ENCODE peak calls at places on chromosomes 7 and 10, in nine cellular contexts. F, P, E, X, O, S, G, J and C are unnamed samples. For H3K4me1, the result is how much of the 10 kb centered on the place peaks cover.

GRCh38 chr7:89994483-89994882 is 159.8 kb upstream of the STEAP1 start:
- DNase-seq in E (no peak), F (no peak), O (no peak), J (no peak), G (no peak), P (peak), S (no peak), X (no peak), C (no peak)

GRCh38 chr7:1059200-1060091 is 15.1 kb downstream of the GPR146 start:
- DNase-seq in P (peak), G (peak), E (no peak), S (peak), X (no peak), J (no peak), F (peak), O (peak), C (peak)

GRCh38 chr10:4902571-4903011 is 60.6 kb upstream of the AKR1C1 start:
- DNase-seq in J (no peak), X (peak), E (no peak), O (no peak), S (no peak), F (no peak), P (peak), G (no peak), C (no peak)

GRCh38 chr7:108030536-108030935 is 27.6 kb upstream of the LAMB1 start:
- DNase-seq in O (no peak), X (peak), E (no peak), J (peak), F (no peak), P (peak), S (no peak), G (no peak), C (no peak)

GRCh38 chr10:102994551-102995295 is 76.6 kb downstream of the CNNM2 start:
- DNase-seq in X (no peak), S (no peak), G (no peak), O (no peak), P (no peak), E (no peak), F (no peak), J (no peak), C (no peak)

GRCh38 chr7:77811895-77812685 is 13.5 kb downstream of the PHTF2 start:
- DNase-seq in S (peak), G (no peak), F (no peak), J (peak), O (no peak), X (peak), E (peak), P (peak), C (no peak)

GRCh38 chr10:102675887-102676616 is 31.8 kb downstream of the TRIM8 start:
- DNase-seq in E (peak), J (peak), P (peak), S (no peak), F (no peak), O (peak), G (no peak), X (peak), C (no peak)

GRCh38 chr7:5234852-5235831 is 45.1 kb downstream of the WIPI2 start:
- DNase-seq in J (peak), O (no peak), E (peak), G (no peak), F (no peak), X (peak), S (no peak), P (peak), C (peak)

GRCh38 chr10:13503745-13504463 is 24.9 kb downstream of the BEND7 start:
- DNase-seq in S (no peak), F (no peak), O (no peak), J (peak), E (peak), P (peak), G (no peak), X (peak), C (no peak)

GRCh38 chr10:111956841-111957240 is 226.7 kb downstream of the GPAM start:
- DNase-seq in X (no peak), S (no peak), J (no peak), P (no peak), G (no peak), E (no peak), F (no peak), O (no peak), C (no peak)

GRCh38 chr10:21313691-21314090 is 211.8 kb downstream of the SKIDA1 start:
- DNase-seq in J (no peak), X (no peak), G (no peak), F (no peak), E (no peak), O (no peak), P (no peak), S (no peak), C (no peak)

GRCh38 chr7:50557114-50557513 is 8.1 kb downstream of the DDC start:
- DNase-seq in F (no peak), G (no peak), X (no peak), P (no peak), O (no peak), E (no peak), S (no peak), J (no peak), C (no peak)

GRCh38 chr10:33273295-33274002 is 61.0 kb downstream of the NRP1 start:
- DNase-seq in F (no peak), G (peak), P (peak), O (peak), J (peak), X (peak), E (peak), S (no peak), C (no peak)

GRCh38 chr7:102122026-102122425 is 164.6 kb upstream of the SH2B2 start:
- DNase-seq in P (peak), S (no peak), G (no peak), F (no peak), O (no peak), X (no peak), J (peak), E (peak), C (peak)

GRCh38 chr10:73857446-73857845 is 16.9 kb downstream of the CAMK2G start:
- DNase-seq in G (no peak), P (no peak), O (no peak), J (peak), E (no peak), S (no peak), X (peak), F (no peak), C (no peak)

GRCh38 chr10:114174462-114175190 is 623 bp upstream of the CCDC186 start:
- DNase-seq in S (no peak), P (peak), G (peak), E (no peak), O (peak), J (peak), X (peak), F (no peak), C (no peak)

DNA sequence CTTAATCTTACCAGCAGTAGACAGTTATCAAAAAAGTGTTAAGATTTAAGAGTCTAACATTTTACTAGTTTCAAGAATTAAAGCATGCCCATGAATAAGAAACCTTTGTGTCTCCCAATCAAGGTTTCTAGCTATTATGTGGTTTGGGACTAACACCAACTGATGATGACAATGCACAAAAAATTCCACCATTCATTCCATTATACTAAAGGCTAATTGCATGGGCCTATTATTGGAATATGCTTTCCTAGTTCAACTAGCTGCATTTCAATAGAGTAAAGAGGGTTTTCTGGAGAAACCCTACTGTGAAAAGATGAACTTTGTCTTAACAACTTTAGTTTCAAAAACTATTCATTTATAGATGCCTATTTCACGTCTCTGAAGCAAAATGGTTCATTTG is 44.6 kb downstream of the UBE2H start:
- DNase-seq in X (peak), E (no peak), O (no peak), P (peak), F (no peak), J (peak), S (no peak), G (no peak), C (no peak)
- H3K4me1 ChIP-seq in X (under half), E (half or more), O (under half), P (under half), F (half or more), J (under half), S (under half), G (under half), C (under half)

GRCh38 chr7:139966906-139967305 is 95.8 kb downstream of the PARP12 start:
- DNase-seq in G (no peak), F (no peak), J (no peak), X (no peak), P (no peak), S (no peak), O (no peak), E (no peak), C (no peak)
- H3K27ac ChIP-seq in G (no peak), F (no peak), J (no peak), X (no peak), P (no peak), S (no peak), O (no peak), E (no peak), C (no peak)

DNA sequence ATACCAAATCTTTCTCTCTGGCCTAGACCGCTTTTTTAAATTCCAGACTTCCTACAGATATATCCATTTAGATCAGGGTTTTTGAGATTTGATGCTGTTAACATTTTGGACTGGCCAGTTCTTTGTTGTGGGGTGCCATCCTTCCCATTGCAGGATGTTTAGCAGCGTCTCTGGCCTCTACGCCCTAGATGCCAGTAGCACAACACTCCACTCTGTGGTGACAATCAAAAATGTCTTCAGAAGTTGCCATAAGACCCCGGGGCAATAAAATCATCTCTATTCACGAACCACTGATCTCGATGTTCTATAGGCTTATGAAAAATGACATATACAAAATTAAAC is 46.3 kb downstream of the HDAC9 start:
- DNase-seq in O (no peak), X (no peak), E (no peak), P (no peak), S (no peak), F (no peak), G (no peak), J (no peak), C (no peak)
- H3K9ac ChIP-seq in O (no peak), X (no peak), E (no peak), P (peak), S (no peak), F (no peak), G (no peak), J (no peak), C (no peak)

DNA sequence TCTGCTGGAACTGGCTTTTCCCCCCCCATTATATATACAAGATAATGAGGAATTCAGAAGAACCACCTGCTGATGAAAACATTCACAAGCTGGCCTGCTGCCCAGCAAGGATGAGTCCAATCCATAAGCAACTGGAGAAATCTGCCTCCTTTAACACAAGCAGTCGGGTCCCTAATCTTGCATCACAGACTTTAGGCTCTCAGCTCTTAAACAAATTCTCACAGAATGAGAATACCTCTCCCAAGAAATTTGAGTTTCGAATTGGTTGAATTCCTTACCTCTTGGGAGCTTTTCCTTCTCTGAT is 44.5 kb downstream of the MTERF1 start:
- DNase-seq in P (peak), J (peak), X (peak), E (peak), O (no peak), S (no peak), F (no peak), G (no peak), C (no peak)
- H3K4me1 ChIP-seq in P (under half), J (under half), X (under half), E (under half), O (under half), S (under half), F (under half), G (under half), C (under half)

GRCh38 chr7:86257894-86258293 is 385.8 kb upstream of the GRM3 start:
- DNase-seq in J (no peak), X (no peak), F (no peak), P (no peak), E (no peak), O (no peak), S (no peak), G (no peak), C (no peak)

GRCh38 chr7:86248977-86249376 is 394.7 kb upstream of the GRM3 start:
- DNase-seq in P (no peak), X (no peak), S (no peak), F (no peak), G (no peak), J (no peak), O (no peak), E (no peak), C (no peak)

GRCh38 chr7:86252406-86252805 is 391.3 kb upstream of the GRM3 start:
- DNase-seq in P (no peak), X (no peak), J (no peak), E (no peak), F (no peak), S (no peak), G (no peak), O (no peak), C (no peak)
- H3K27ac ChIP-seq in P (no peak), X (no peak), J (no peak), E (no peak), F (no peak), S (no peak), G (no peak), O (no peak), C (no peak)

GRCh38 chr10:129765664-129766550 is 198.2 kb downstream of the EBF3 start:
- DNase-seq in X (no peak), G (peak), O (no peak), S (no peak), F (no peak), P (no peak), E (no peak), J (no peak), C (no peak)

GRCh38 chr10:129764901-129765663 is 199.0 kb downstream of the EBF3 start:
- DNase-seq in E (no peak), S (no peak), F (no peak), G (peak), X (no peak), P (no peak), J (no peak), O (no peak), C (no peak)

GRCh38 chr10:129768437-129769355 is 195.4 kb downstream of the EBF3 start:
- DNase-seq in J (no peak), S (peak), G (peak), P (no peak), O (peak), X (no peak), F (no peak), E (no peak), C (no peak)

GRCh38 chr10:129767751-129768150 is 196.3 kb downstream of the EBF3 start:
- DNase-seq in G (no peak), F (no peak), E (no peak), J (no peak), S (no peak), O (no peak), X (no peak), P (no peak), C (no peak)

DNA sequence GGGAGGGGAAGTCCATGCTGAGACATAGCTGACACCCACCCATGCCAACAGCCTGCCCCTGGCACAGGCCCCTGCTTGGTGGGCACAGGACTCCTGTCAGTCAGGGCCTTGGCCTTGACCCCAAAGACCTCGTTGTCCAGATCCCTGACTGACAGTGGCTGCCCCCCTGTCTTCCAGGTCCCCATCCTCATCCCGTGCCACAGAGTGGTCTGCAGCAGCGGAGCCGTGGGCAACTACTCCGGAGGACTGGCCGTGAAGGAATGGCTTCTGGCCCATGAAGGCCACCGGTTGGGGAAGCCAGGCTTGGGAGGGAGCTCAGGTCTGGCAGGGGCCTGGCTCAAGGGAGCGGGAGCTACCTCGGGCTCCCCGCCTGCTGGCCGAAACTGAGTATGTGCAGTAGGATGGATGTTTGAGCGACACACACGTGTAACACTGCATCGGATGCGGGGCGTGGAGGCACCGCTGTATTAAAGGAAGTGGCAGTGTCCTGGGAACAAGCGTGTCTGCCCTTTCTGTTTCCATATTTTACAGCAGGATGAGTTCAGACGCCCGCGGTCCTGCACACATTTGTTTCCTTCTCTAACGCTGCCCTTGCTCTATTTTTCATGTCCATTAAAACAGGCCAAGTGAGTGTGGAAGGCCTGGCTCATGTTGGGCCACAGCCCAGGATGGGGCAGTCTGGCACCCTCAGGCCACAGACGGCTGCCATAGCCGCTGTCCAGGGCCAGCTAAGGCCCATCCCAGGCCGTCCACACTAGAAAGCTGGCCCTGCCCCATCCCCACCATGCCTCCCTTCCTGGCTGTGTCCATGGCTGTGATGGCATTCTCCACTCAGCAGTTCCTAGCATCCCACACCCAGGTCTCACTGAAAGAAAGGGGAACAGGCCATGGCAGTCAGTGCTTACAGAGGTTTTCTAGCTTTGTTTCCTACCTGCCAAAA is 197.2 kb downstream of the EBF3 start:
- DNase-seq in P (no peak), J (no peak), X (no peak), E (no peak), O (no peak), G (peak), F (no peak), S (no peak), C (no peak)
- H3K9ac ChIP-seq in P (no peak), J (no peak), X (no peak), E (no peak), O (no peak), G (no peak), F (no peak), S (no peak), C (no peak)

GRCh38 chr10:86734209-86734988 is 22.0 kb upstream of the BMPR1A start:
- DNase-seq in S (no peak), G (no peak), E (no peak), J (no peak), X (no peak), O (no peak), P (no peak), F (no peak), C (no peak)
- H3K4me1 ChIP-seq in S (under half), G (under half), E (under half), J (under half), X (under half), O (under half), P (under half), F (under half), C (under half)

DNA sequence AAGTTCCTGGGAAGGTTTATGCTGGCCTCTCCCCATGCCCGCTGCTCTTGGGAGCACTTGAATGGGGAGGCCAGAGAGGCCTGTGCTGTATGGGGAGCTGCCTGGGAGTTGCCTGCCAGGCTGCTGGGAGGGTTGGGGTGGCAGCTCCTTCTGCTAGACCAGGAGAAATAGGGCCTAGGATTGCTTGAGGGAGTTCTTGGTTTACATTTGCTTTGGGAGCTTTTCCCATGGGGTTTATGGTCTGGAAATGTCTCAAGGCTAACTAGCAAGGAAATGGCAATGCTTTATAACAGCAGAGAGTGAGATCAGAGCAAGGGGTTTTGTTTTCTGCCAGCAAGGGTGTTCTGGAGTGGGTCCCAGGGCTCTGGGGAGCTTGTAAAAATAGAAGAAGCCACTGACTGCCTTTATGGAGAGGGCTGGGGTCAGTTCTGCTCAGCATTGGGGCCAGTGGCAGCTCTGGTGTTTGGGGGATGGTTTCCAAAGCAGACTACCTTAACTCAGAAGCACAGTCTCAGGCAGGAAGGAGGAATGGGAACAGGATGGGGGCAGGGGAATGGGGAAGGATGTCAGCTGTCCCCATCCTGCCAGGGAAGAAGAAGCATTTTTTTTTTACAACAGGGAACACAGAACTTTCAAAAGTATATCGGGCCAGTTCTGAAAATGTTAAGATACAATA is 28.6 kb downstream of the TSPAN15 start:
- DNase-seq in S (no peak), F (no peak), J (no peak), P (peak), G (no peak), X (no peak), E (no peak), O (no peak), C (no peak)
- H3K27ac ChIP-seq in S (no peak), F (no peak), J (no peak), P (no peak), G (no peak), X (no peak), E (no peak), O (no peak), C (no peak)

GRCh38 chr10:60138842-60139241 is 232.5 kb upstream of the CCDC6 start:
- DNase-seq in G (no peak), J (no peak), X (no peak), O (no peak), E (no peak), P (no peak), S (peak), F (no peak), C (no peak)

GRCh38 chr10:60139798-60140566 is 233.6 kb upstream of the CCDC6 start:
- DNase-seq in O (peak), P (peak), S (peak), E (peak), J (peak), X (peak), F (no peak), G (peak), C (no peak)

GRCh38 chr10:60138026-60138425 is 231.7 kb upstream of the CCDC6 start:
- DNase-seq in O (no peak), J (no peak), X (no peak), E (no peak), S (no peak), F (no peak), G (no peak), P (no peak), C (no peak)

GRCh38 chr10:60140681-60141632 is 234.6 kb upstream of the CCDC6 start:
- DNase-seq in S (peak), E (peak), X (no peak), F (no peak), J (peak), O (peak), G (peak), P (no peak), C (no peak)

DNA sequence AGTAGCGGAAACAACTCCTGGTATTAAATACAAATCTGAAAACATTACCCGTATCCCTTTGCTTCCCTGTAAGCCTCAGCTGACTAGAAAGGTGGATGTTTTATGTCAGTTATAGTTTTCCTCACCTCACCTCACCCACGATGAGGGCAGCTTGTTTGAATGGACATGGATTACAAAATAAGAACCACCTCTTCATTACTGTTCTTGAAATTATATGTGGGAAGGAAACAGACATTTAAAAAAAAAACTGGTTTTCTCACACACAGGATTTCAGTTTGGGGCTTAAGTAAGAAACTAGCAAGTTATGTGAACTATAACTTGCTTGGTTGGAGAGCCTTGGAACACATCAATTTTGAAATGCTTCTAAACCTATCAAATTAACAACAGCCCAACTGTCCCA is 232.9 kb upstream of the CCDC6 start:
- DNase-seq in E (no peak), S (no peak), P (no peak), F (no peak), X (no peak), J (no peak), G (no peak), O (no peak), C (no peak)
- H3K9ac ChIP-seq in E (peak), S (peak), P (no peak), F (no peak), X (no peak), J (no peak), G (peak), O (peak), C (no peak)